ENCODE peak calls at places on chromosomes 5 and 9, in four cellular contexts. F, W, Y and T are unnamed samples.

GRCh38 chr9:95075700-95076099 is 241.8 kb downstream of the FANCC start:
- DNase-seq in F (no peak), W (no peak), Y (no peak), T (no peak)

GRCh38 chr5:124980174-124980941 is 233.9 kb upstream of the ZNF608 start:
- DNase-seq in F (no peak), W (peak; percentile 48), Y (peak; percentile 58), T (peak; percentile 53)

GRCh38 chr9:99039388-99040182 is 65.3 kb upstream of the TGFBR1 start:
- DNase-seq in F (no peak), W (no peak), Y (no peak), T (no peak)

GRCh38 chr5:126433708-126434107 is 10.5 kb downstream of the GRAMD2B start:
- DNase-seq in F (no peak), W (no peak), Y (no peak), T (no peak)

GRCh38 chr9:92444841-92445240 is 20.6 kb upstream of the OMD start:
- DNase-seq in F (no peak), W (no peak), Y (no peak), T (no peak)

GRCh38 chr5:73999306-73999705 is 373.3 kb downstream of the ARHGEF28 start:
- DNase-seq in F (no peak), W (no peak), Y (no peak), T (no peak)

GRCh38 chr5:95105638-95106037 is 179.3 kb downstream of the MCTP1 start:
- DNase-seq in F (no peak), W (no peak), Y (no peak), T (no peak)

GRCh38 chr5:60522299-60522915 is 177.6 kb downstream of the DEPDC1B start:
- DNase-seq in F (no peak), W (peak; percentile 87), Y (peak; percentile 20), T (no peak)

GRCh38 chr9:130137081-130137869 is 34.9 kb upstream of the NCS1 start:
- DNase-seq in F (no peak), W (no peak), Y (no peak), T (no peak)

GRCh38 chr5:91927439-91927838 is 544.3 kb upstream of the ARRDC3 start:
- DNase-seq in F (no peak), W (no peak), Y (no peak), T (no peak)

DNA sequence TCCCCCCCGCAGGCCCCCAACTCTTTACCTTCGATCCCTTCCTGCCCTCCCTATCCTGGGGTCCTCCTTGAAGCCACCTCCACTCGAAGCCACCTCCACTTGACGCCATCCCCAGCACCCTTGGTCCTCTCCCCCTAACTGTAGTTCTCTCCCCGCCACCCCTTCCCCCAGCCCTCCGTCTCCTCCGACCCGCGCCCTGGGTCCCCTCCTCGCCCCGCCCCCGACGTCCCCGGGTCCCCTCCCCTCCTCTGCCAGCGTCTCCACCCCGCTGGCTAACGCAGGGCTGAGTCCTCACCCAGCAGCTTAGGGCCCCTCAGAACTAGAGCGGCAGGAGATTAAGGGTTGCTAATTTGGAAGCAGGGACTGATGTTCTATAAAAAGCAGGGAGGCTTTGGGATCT is 30.7 kb upstream of the ANKRD33B start:
- DNase-seq in F (peak; percentile 72), W (no peak), Y (no peak), T (peak; percentile 72)
- TF ChIP-seq USF1 in F (no peak), W (no peak), Y (no peak), T (no peak)

GRCh38 chr5:135158982-135159381 is 125.0 kb upstream of the PITX1 start:
- DNase-seq in F (peak; percentile 59), W (no peak), Y (no peak), T (no peak)
- TF ChIP-seq USF1 in F (no peak), W (no peak), Y (no peak), T (no peak)

GRCh38 chr5:40879163-40879942 is 29.9 kb upstream of the C7 start:
- DNase-seq in F (peak; percentile 44), W (no peak), Y (peak; percentile 41), T (no peak)
- TF ChIP-seq USF1 in F (no peak), W (no peak), Y (no peak), T (no peak)

DNA sequence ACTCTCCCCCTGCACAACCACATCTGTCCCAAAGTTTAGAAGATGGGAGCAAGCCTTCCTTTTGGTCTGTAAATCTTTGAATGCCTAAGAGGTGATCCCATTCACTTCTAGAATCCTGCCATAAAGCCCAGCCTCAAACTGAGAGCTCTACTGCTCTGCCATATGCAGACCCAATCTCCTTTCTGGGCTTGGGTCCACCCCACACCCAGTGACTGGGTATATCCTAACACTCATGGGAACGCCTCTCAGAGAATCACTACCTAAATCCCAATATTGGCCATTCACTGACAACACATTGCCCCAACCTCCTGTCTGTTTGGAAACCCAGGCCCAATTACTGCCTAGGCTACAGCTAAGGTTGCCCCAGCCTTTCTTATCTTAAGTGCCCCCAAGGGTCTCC is 90.7 kb downstream of the MAMDC2 start:
- DNase-seq in F (no peak), W (no peak), Y (no peak), T (no peak)
- TF ChIP-seq USF1 in F (no peak), W (no peak), Y (no peak), T (no peak)

GRCh38 chr9:136526625-136527066 is 19.2 kb downstream of the NOTCH1 start:
- DNase-seq in F (no peak), W (no peak), Y (no peak), T (no peak)

GRCh38 chr9:136527131-136527530 is 18.7 kb downstream of the NOTCH1 start:
- DNase-seq in F (no peak), W (no peak), Y (no peak), T (no peak)

GRCh38 chr9:136525207-136525606 is 20.6 kb downstream of the NOTCH1 start:
- DNase-seq in F (no peak), W (no peak), Y (no peak), T (no peak)

GRCh38 chr9:136527721-136528710 is 17.8 kb downstream of the NOTCH1 start:
- DNase-seq in F (peak; percentile 91), W (no peak), Y (peak; percentile 86), T (no peak)

DNA sequence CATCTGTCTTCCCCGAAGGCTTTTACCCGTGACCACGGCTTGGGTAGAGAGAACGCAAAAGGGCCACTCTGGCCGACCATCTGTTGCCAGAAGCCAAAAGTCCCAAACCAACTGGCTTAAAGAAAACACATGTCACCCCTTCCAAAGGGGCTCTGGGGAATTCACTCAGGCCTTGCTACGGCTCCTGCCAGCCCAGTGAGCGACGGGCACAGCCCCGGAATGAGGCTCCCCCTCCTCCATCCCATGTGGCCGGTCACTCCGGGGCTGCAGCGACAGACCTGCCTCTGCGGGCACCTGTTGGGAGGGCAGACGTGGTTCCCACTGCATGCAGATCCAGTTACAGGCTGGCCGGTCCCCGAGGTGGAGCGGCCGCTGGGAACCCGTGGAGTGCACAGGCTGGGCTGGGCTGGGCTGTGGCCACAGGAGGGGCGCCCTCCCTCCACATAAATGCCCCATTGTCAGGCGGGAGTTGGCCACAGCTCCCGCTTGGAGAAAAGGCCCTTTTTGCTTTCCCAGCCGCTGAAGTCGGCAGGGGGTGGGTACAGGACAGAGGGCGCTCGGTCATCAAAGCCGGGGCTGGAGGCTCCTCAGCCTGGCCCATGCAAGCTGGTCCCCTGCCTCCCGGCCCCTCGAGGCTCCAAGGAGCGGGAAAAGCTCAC is 19.9 kb downstream of the NOTCH1 start:
- DNase-seq in F (no peak), W (no peak), Y (no peak), T (no peak)
- TF ChIP-seq USF1 in F (no peak), W (no peak), Y (no peak), T (no peak)